ENCODE peak calls at places on chromosome 20, in five cellular contexts. One of them, this sample, is unnamed.

GRCh38 chr20:60658661-60659060 is 593.4 kb upstream of the CDH4 start:
- DNase-seq in lung: no peak
- DNase-seq in A549: no peak
- DNase-seq in fibroblast of mammary gland: no peak
- DNase-seq in foreskin fibroblast: no peak
- DNase-seq in this sample: no peak

GRCh38 chr20:58213112-58213511 is 15.3 kb downstream of the ANKRD60 start:
- DNase-seq in foreskin fibroblast: peak; percentile 28
- DNase-seq in A549: peak; percentile 29
- DNase-seq in fibroblast of mammary gland: no peak
- DNase-seq in lung: no peak
- DNase-seq in this sample: no peak

GRCh38 chr20:49865559-49865958 is 49.8 kb downstream of the SPATA2 start:
- DNase-seq in foreskin fibroblast: peak; percentile 16
- DNase-seq in fibroblast of mammary gland: peak; percentile 93
- DNase-seq in lung: no peak
- DNase-seq in A549: no peak
- DNase-seq in this sample: no peak

GRCh38 chr20:22455259-22455658 is 129.1 kb downstream of the FOXA2 start:
- DNase-seq in foreskin fibroblast: no peak
- DNase-seq in fibroblast of mammary gland: no peak
- DNase-seq in A549: no peak
- DNase-seq in lung: no peak
- DNase-seq in this sample: no peak

GRCh38 chr20:43681991-43682410 is 15.1 kb downstream of the MYBL2 start:
- DNase-seq in foreskin fibroblast: no peak
- DNase-seq in fibroblast of mammary gland: no peak
- DNase-seq in A549: no peak
- DNase-seq in lung: no peak
- DNase-seq in this sample: no peak

GRCh38 chr20:58399926-58400325 is 10.9 kb downstream of the VAPB start:
- DNase-seq in fibroblast of mammary gland: no peak
- DNase-seq in lung: no peak
- DNase-seq in foreskin fibroblast: no peak
- DNase-seq in A549: no peak
- DNase-seq in this sample: no peak

GRCh38 chr20:57509665-57510237 is 15.2 kb downstream of the CTCFL start:
- DNase-seq in A549: peak; percentile 45
- DNase-seq in fibroblast of mammary gland: peak; percentile 9
- DNase-seq in lung: no peak
- DNase-seq in foreskin fibroblast: no peak
- DNase-seq in this sample: no peak

GRCh38 chr20:49245921-49246740 is 26.9 kb downstream of the DDX27 start:
- DNase-seq in foreskin fibroblast: peak; percentile 56
- DNase-seq in A549: peak; percentile 53
- DNase-seq in fibroblast of mammary gland: peak; percentile 68
- DNase-seq in lung: no peak
- DNase-seq in this sample: peak; percentile 59

GRCh38 chr20:13638162-13638495 is 603 bp downstream of the TASP1 start:
- DNase-seq in A549: peak; percentile 31
- DNase-seq in fibroblast of mammary gland: peak; percentile 25
- DNase-seq in foreskin fibroblast: no peak
- DNase-seq in lung: no peak
- DNase-seq in this sample: peak; percentile 5

GRCh38 chr20:23148721-23149570 is 62.8 kb upstream of the CD93 start:
- DNase-seq in fibroblast of mammary gland: peak; percentile 32
- DNase-seq in lung: no peak
- DNase-seq in A549: no peak
- DNase-seq in foreskin fibroblast: no peak
- DNase-seq in this sample: no peak

GRCh38 chr20:8867346-8867745 is 201.5 kb upstream of the PLCB4 start:
- DNase-seq in lung: no peak
- DNase-seq in A549: no peak
- DNase-seq in foreskin fibroblast: no peak
- DNase-seq in fibroblast of mammary gland: no peak
- DNase-seq in this sample: no peak

GRCh38 chr20:39813190-39813829 is 851.2 kb downstream of the DHX35 start:
- DNase-seq in foreskin fibroblast: no peak
- DNase-seq in A549: no peak
- DNase-seq in fibroblast of mammary gland: no peak
- DNase-seq in lung: no peak
- DNase-seq in this sample: no peak

GRCh38 chr20:38178065-38178471 is 13.0 kb upstream of the TGM2 start:
- DNase-seq in lung: no peak
- DNase-seq in fibroblast of mammary gland: peak; percentile 56
- DNase-seq in A549: no peak
- DNase-seq in foreskin fibroblast: peak; percentile 44
- DNase-seq in this sample: no peak

GRCh38 chr20:38172344-38172743 is 7.3 kb upstream of the TGM2 start:
- DNase-seq in foreskin fibroblast: no peak
- DNase-seq in A549: peak; percentile 56
- DNase-seq in lung: no peak
- DNase-seq in fibroblast of mammary gland: no peak
- DNase-seq in this sample: peak; percentile 69

GRCh38 chr20:38177201-38177600 is 12.1 kb upstream of the TGM2 start:
- DNase-seq in fibroblast of mammary gland: no peak
- DNase-seq in A549: no peak
- DNase-seq in foreskin fibroblast: no peak
- DNase-seq in lung: no peak
- DNase-seq in this sample: no peak

GRCh38 chr20:38173237-38174156 is 8.4 kb upstream of the TGM2 start:
- DNase-seq in lung: no peak
- DNase-seq in foreskin fibroblast: peak; percentile 91
- DNase-seq in fibroblast of mammary gland: peak; percentile 93
- DNase-seq in A549: peak; percentile 92
- DNase-seq in this sample: peak; percentile 87

GRCh38 chr20:38175221-38176030 is 10.4 kb upstream of the TGM2 start:
- DNase-seq in foreskin fibroblast: no peak
- DNase-seq in lung: no peak
- DNase-seq in fibroblast of mammary gland: no peak
- DNase-seq in A549: no peak
- DNase-seq in this sample: no peak
- TF ChIP-seq CTCF in foreskin fibroblast: no peak
- TF ChIP-seq CTCF in lung: no peak
- TF ChIP-seq CTCF in fibroblast of mammary gland: no peak
- TF ChIP-seq CTCF in A549: no peak
- TF ChIP-seq CTCF in this sample: no peak

DNA sequence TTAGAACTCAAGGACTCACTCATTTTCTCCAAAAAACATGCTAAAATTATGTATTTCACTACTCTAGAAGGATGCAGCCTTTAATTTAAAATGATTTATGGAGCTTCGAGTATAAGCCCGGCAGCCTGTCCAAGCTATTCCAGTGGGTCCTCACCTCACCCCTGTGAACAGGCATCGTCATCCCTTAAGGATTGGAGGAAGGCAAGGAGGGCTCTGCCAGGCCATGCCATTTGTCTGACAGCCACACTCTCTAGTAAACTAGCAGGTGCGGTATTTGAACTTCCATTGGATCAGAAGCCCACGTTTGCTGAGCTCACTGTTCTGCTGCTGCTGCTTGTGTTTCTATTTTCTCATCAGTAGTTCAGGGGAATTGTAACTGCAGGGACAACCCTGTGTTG is 39.8 kb upstream of the NAA20 start:
- DNase-seq in lung: no peak
- DNase-seq in foreskin fibroblast: no peak
- DNase-seq in fibroblast of mammary gland: no peak
- DNase-seq in A549: no peak
- DNase-seq in this sample: no peak
- H3K4me3 ChIP-seq in lung: peak overlapping the region; percentile 13
- H3K4me3 ChIP-seq in foreskin fibroblast: peak overlapping the region; percentile 68
- H3K4me3 ChIP-seq in fibroblast of mammary gland: peak overlapping the region; percentile 78
- H3K4me3 ChIP-seq in A549: peak overlapping the region; percentile 65
- H3K4me3 ChIP-seq in this sample: peak overlapping the region; percentile 86

GRCh38 chr20:4297141-4297826 is 281.9 kb upstream of the RNF24 start:
- DNase-seq in foreskin fibroblast: peak; percentile 45
- DNase-seq in fibroblast of mammary gland: peak; percentile 61
- DNase-seq in A549: no peak
- DNase-seq in lung: no peak
- DNase-seq in this sample: no peak
- TF ChIP-seq CTCF in foreskin fibroblast: no peak
- TF ChIP-seq CTCF in fibroblast of mammary gland: no peak
- TF ChIP-seq CTCF in A549: no peak
- TF ChIP-seq CTCF in lung: no peak
- TF ChIP-seq CTCF in this sample: no peak

GRCh38 chr20:31901615-31902014 is 31.2 kb downstream of the TTLL9 start:
- DNase-seq in A549: no peak
- DNase-seq in lung: no peak
- DNase-seq in foreskin fibroblast: no peak
- DNase-seq in fibroblast of mammary gland: no peak
- DNase-seq in this sample: no peak
- H3K4me3 ChIP-seq in A549: no peak overlapping the region
- H3K4me3 ChIP-seq in lung: no peak overlapping the region
- H3K4me3 ChIP-seq in foreskin fibroblast: no peak overlapping the region
- H3K4me3 ChIP-seq in fibroblast of mammary gland: no peak overlapping the region
- H3K4me3 ChIP-seq in this sample: no peak overlapping the region

DNA sequence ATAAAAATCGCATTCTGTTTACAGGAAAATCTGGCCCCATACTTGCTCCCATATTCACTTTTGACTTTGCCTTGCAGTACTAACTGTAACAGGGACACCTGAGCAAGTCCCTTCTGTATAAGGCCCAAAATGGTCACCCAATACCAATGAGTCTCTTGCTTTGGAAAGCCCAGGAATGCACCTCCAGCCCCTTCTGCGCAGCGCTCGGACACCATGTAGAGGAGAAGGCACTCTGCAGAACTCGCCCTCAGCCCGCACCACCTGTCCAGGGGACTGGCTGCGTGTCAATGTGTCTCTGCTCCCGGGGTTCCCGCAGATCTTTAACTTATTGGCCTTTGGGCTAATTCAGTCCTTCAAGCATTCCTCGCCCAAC is 746 bp upstream of the PRND start:
- DNase-seq in foreskin fibroblast: no peak
- DNase-seq in A549: no peak
- DNase-seq in lung: no peak
- DNase-seq in fibroblast of mammary gland: no peak
- DNase-seq in this sample: no peak
- TF ChIP-seq CTCF in foreskin fibroblast: no peak
- TF ChIP-seq CTCF in A549: peak; percentile 26
- TF ChIP-seq CTCF in lung: no peak
- TF ChIP-seq CTCF in fibroblast of mammary gland: no peak
- TF ChIP-seq CTCF in this sample: no peak

GRCh38 chr20:62822788-62823651 is 6.2 kb downstream of the COL9A3 start:
- DNase-seq in fibroblast of mammary gland: peak; percentile 36
- DNase-seq in foreskin fibroblast: no peak
- DNase-seq in lung: no peak
- DNase-seq in A549: peak; percentile 88
- DNase-seq in this sample: no peak

GRCh38 chr20:62820962-62821725 is 4.3 kb downstream of the COL9A3 start:
- DNase-seq in foreskin fibroblast: no peak
- DNase-seq in fibroblast of mammary gland: no peak
- DNase-seq in A549: no peak
- DNase-seq in lung: no peak
- DNase-seq in this sample: no peak

GRCh38 chr20:62820208-62820961 is 3.5 kb downstream of the COL9A3 start:
- DNase-seq in lung: no peak
- DNase-seq in foreskin fibroblast: no peak
- DNase-seq in A549: no peak
- DNase-seq in fibroblast of mammary gland: no peak
- DNase-seq in this sample: no peak

GRCh38 chr20:62822239-62822787 is 5.5 kb downstream of the COL9A3 start:
- DNase-seq in lung: no peak
- DNase-seq in foreskin fibroblast: no peak
- DNase-seq in fibroblast of mammary gland: no peak
- DNase-seq in A549: no peak
- DNase-seq in this sample: no peak

DNA sequence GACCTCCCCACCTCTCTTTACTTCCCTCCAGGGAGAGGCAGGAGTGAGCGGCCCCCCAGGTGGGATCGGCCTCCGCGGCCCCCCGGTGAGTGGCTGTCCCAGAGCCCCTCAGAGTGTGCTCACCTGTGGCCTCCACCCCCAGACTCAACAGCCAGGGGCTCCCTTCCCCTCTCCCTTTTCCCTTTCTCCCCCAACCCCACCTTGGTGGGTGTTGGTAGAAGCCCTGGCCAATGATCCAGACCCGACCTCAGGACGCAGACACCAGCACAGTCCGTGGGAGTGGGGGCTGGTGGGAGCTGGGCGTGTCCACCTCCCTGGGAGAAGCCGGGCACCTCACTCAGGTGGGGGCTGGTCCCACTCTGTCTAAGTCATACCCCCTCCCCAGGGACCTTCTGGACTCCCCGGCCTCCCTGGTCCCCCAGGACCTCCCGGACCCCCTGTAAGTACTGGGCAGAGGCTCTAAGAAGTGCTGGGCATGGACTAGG is 4.9 kb downstream of the COL9A3 start:
- DNase-seq in lung: no peak
- DNase-seq in A549: no peak
- DNase-seq in fibroblast of mammary gland: no peak
- DNase-seq in foreskin fibroblast: no peak
- DNase-seq in this sample: no peak
- H3K4me3 ChIP-seq in lung: no peak overlapping the region
- H3K4me3 ChIP-seq in A549: no peak overlapping the region
- H3K4me3 ChIP-seq in fibroblast of mammary gland: no peak overlapping the region
- H3K4me3 ChIP-seq in foreskin fibroblast: no peak overlapping the region
- H3K4me3 ChIP-seq in this sample: no peak overlapping the region

DNA sequence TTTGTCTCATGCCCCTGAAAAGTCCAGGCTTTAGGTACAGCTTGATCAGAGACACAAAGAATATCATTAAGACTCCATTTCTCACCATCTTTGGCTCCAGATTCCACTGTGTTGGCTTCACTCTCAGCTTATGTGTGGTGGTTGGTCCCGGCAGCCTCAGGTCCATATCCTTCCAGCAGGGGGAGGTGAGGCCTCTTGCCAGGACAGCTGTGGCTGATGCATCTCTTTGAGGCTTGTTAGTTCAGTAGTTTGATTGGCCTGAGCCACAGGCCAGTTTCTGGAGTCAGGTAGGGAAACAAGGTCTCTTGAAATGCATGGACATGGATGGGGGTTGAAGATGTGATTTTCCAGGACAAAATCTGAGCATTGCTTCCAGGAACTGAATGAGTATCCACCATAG is 62.4 kb downstream of the JAG1 start:
- DNase-seq in lung: no peak
- DNase-seq in A549: peak; percentile 58
- DNase-seq in fibroblast of mammary gland: peak; percentile 73
- DNase-seq in foreskin fibroblast: no peak
- DNase-seq in this sample: peak; percentile 61
- TF ChIP-seq CTCF in lung: no peak
- TF ChIP-seq CTCF in A549: peak; percentile 12
- TF ChIP-seq CTCF in fibroblast of mammary gland: peak; percentile 62
- TF ChIP-seq CTCF in foreskin fibroblast: peak; percentile 49
- TF ChIP-seq CTCF in this sample: peak; percentile 69